ENCODE peak calls at places on chromosome 18, in eight cellular contexts. P, T, U, Q, D, V, F and G are unnamed samples.

GRCh38 chr18:67621025-67621713 is 104.6 kb upstream of the DSEL start:
- DNase-seq in Q (no peak), P (no peak), F (no peak), T (no peak), D (no peak), U (no peak), V (no peak), G (no peak)

GRCh38 chr18:72941001-72941400 is 73.2 kb upstream of the NETO1 start:
- DNase-seq in Q (no peak), D (no peak), F (no peak), T (no peak), U (no peak), P (no peak), V (no peak), G (no peak)

GRCh38 chr18:32333781-32334180 is 136.9 kb downstream of the GAREM1 start:
- DNase-seq in D (no peak), P (no peak), U (no peak), V (no peak), Q (no peak), T (no peak), F (no peak), G (no peak)

GRCh38 chr18:28189400-28190239 is 12.7 kb upstream of the CDH2 start:
- DNase-seq in U (peak), V (peak), F (no peak), P (no peak), D (peak), Q (no peak), T (no peak), G (peak)

GRCh38 chr18:33761363-33761762 is 183.3 kb downstream of the ASXL3 start:
- DNase-seq in T (no peak), V (peak), F (no peak), P (no peak), Q (no peak), D (peak), U (peak), G (peak)

GRCh38 chr18:21513292-21513691 is 87.2 kb downstream of the ESCO1 start:
- DNase-seq in F (no peak), V (no peak), U (peak), P (no peak), T (no peak), Q (no peak), D (no peak), G (no peak)

GRCh38 chr18:35592298-35592697 is 10.8 kb downstream of the GALNT1 start:
- DNase-seq in Q (no peak), U (no peak), T (no peak), V (no peak), F (no peak), P (no peak), D (no peak), G (no peak)

GRCh38 chr18:805755-806110 is 6.3 kb downstream of the YES1 start:
- DNase-seq in F (no peak), D (no peak), P (no peak), V (no peak), U (no peak), T (no peak), Q (no peak), G (no peak)

GRCh38 chr18:14978962-14979535 is 231.1 kb downstream of the ANKRD30B start:
- DNase-seq in Q (no peak), T (no peak), V (no peak), D (peak), F (no peak), U (no peak), P (no peak), G (no peak)

GRCh38 chr18:1014496-1014895 is 109.8 kb downstream of the ADCYAP1 start:
- DNase-seq in D (no peak), V (no peak), Q (no peak), T (no peak), F (no peak), P (no peak), U (no peak), G (no peak)

GRCh38 chr18:35139517-35139916 is 98.3 kb downstream of the MAPRE2 start:
- DNase-seq in P (no peak), T (no peak), U (no peak), Q (no peak), F (no peak), V (no peak), D (no peak), G (no peak)

GRCh38 chr18:55503167-55503820 is 84.7 kb downstream of the TCF4 start:
- DNase-seq in Q (no peak), F (no peak), D (no peak), U (peak), V (no peak), T (no peak), P (no peak), G (no peak)

GRCh38 chr18:66271927-66272326 is 332.0 kb downstream of the CDH19 start:
- DNase-seq in P (no peak), U (no peak), F (no peak), Q (no peak), D (no peak), T (no peak), V (no peak), G (no peak)

GRCh38 chr18:79366177-79367094 is 29.3 kb upstream of the NFATC1 start:
- DNase-seq in D (no peak), F (no peak), T (no peak), U (peak), Q (no peak), V (no peak), P (no peak), G (no peak)

GRCh38 chr18:46261799-46262198 is 157.6 kb downstream of the HAUS1 start:
- DNase-seq in T (no peak), V (no peak), U (peak), Q (no peak), F (no peak), D (no peak), P (no peak), G (no peak)

GRCh38 chr18:26538524-26538923 is 9.8 kb downstream of the KCTD1 start:
- DNase-seq in Q (no peak), P (no peak), T (no peak), D (no peak), V (no peak), F (no peak), U (no peak), G (no peak)

GRCh38 chr18:74944676-74945075 is 264.3 kb downstream of the PTGR3 start:
- DNase-seq in F (no peak), U (peak), D (no peak), T (no peak), V (no peak), P (no peak), Q (no peak), G (no peak)

GRCh38 chr18:39105095-39105494 is 1539.5 kb upstream of the CELF4 start:
- DNase-seq in T (no peak), V (no peak), U (no peak), Q (no peak), P (no peak), D (no peak), F (no peak), G (no peak)

GRCh38 chr18:31486165-31486564 is 11.8 kb upstream of the DSG2 start:
- DNase-seq in D (no peak), T (no peak), F (no peak), V (no peak), U (no peak), Q (no peak), P (no peak), G (no peak)

GRCh38 chr18:33871363-33872025 is 293.5 kb downstream of the ASXL3 start:
- DNase-seq in P (no peak), Q (no peak), D (no peak), U (no peak), F (no peak), T (no peak), V (no peak), G (no peak)

GRCh38 chr18:60984496-60984895 is 348.7 kb upstream of the CDH20 start:
- DNase-seq in T (no peak), V (no peak), U (peak), D (no peak), F (no peak), P (no peak), Q (no peak), G (no peak)

GRCh38 chr18:6682437-6683111 is 46.9 kb upstream of the ARHGAP28 start:
- DNase-seq in F (no peak), Q (peak), U (peak), V (peak), P (no peak), D (no peak), T (no peak), G (no peak)

GRCh38 chr18:76558881-76559667 is 64.0 kb upstream of the ZNF516 start:
- DNase-seq in P (no peak), U (peak), Q (no peak), F (no peak), V (no peak), T (no peak), D (no peak), G (no peak)

GRCh38 chr18:2082676-2083075 is 488.6 kb downstream of the METTL4 start:
- DNase-seq in V (no peak), F (no peak), P (no peak), Q (no peak), D (no peak), U (no peak), T (no peak), G (no peak)

GRCh38 chr18:79309572-79310278 is 86.0 kb upstream of the NFATC1 start:
- DNase-seq in P (no peak), F (no peak), U (no peak), V (no peak), D (no peak), Q (no peak), T (no peak), G (no peak)

GRCh38 chr18:58960946-58961722 is 96.5 kb downstream of the ZNF532 start:
- DNase-seq in Q (no peak), V (no peak), P (no peak), T (no peak), U (no peak), F (no peak), D (no peak), G (no peak)

GRCh38 chr18:55672574-55673361 is 84.8 kb upstream of the TCF4 start:
- DNase-seq in T (no peak), D (no peak), F (no peak), P (no peak), U (no peak), Q (no peak), V (no peak), G (no peak)

GRCh38 chr18:7940976-7941375 is 373.9 kb downstream of the PTPRM start:
- DNase-seq in U (no peak), V (no peak), Q (no peak), P (no peak), D (no peak), F (no peak), T (no peak), G (no peak)

GRCh38 chr18:70376914-70377258 is 88.0 kb downstream of the SOCS6 start:
- DNase-seq in Q (no peak), D (no peak), U (no peak), T (no peak), F (no peak), V (no peak), P (no peak), G (no peak)
- TF ChIP-seq POLR2A in Q (no peak), D (no peak), U (no peak), T (no peak), F (no peak), V (no peak), P (no peak), G (no peak)

GRCh38 chr18:54357660-54358494 is at the start of the genes C18orf54 and STARD6:
- DNase-seq in V (peak), T (peak), Q (peak), D (peak), P (peak), F (peak), U (peak), G (peak)
- TF ChIP-seq POLR2A in V (no peak), T (peak), Q (no peak), D (peak), P (peak), F (peak), U (peak), G (peak)

GRCh38 chr18:48951448-48952286 is 902 bp upstream of the SMAD7 start:
- DNase-seq in U (peak), T (peak), V (peak), D (peak), Q (peak), P (peak), F (peak), G (peak)
- TF ChIP-seq POLR2A in U (peak), T (no peak), V (no peak), D (peak), Q (peak), P (peak), F (peak), G (no peak)

GRCh38 chr18:49021433-49022129 is 70.8 kb upstream of the SMAD7 start:
- DNase-seq in V (peak), Q (no peak), F (no peak), U (peak), D (peak), T (no peak), P (no peak), G (peak)
- TF ChIP-seq POLR2A in V (no peak), Q (no peak), F (no peak), U (no peak), D (no peak), T (no peak), P (no peak), G (no peak)

GRCh38 chr18:13216092-13216582 is 2.4 kb upstream of the LDLRAD4 start:
- DNase-seq in D (peak), F (no peak), V (peak), U (peak), Q (peak), T (no peak), P (no peak), G (peak)
- TF ChIP-seq POLR2A in D (no peak), F (no peak), V (no peak), U (no peak), Q (no peak), T (no peak), P (no peak), G (no peak)

GRCh38 chr18:23365602-23366001 is 87.5 kb upstream of the RIOK3 start:
- DNase-seq in U (peak), F (no peak), Q (no peak), T (no peak), V (no peak), D (no peak), P (no peak), G (no peak)
- TF ChIP-seq POLR2A in U (no peak), F (no peak), Q (no peak), T (no peak), V (no peak), D (no peak), P (no peak), G (no peak)

GRCh38 chr18:12990662-12990976 is 543 bp upstream of the CEP192 start:
- DNase-seq in D (no peak), F (no peak), Q (no peak), P (no peak), T (no peak), V (no peak), U (no peak), G (no peak)

GRCh38 chr18:12991839-12992216 is 666 bp downstream of the CEP192 start:
- DNase-seq in U (no peak), V (no peak), D (no peak), Q (no peak), T (no peak), P (no peak), F (no peak), G (no peak)

GRCh38 chr18:12990128-12990485 is 1.1 kb upstream of the CEP192 start:
- DNase-seq in U (no peak), D (no peak), Q (no peak), V (no peak), F (no peak), T (no peak), P (no peak), G (peak)

GRCh38 chr18:12989397-12990127 is 1.6 kb upstream of the CEP192 start:
- DNase-seq in T (no peak), F (no peak), D (no peak), Q (no peak), P (no peak), U (no peak), V (no peak), G (no peak)

GRCh38 chr18:12990977-12991838 is at the start of gene CEP192:
- DNase-seq in D (peak), Q (peak), T (peak), P (peak), U (peak), V (peak), F (peak), G (peak)
- TF ChIP-seq POLR2A in D (peak), Q (peak), T (peak), P (peak), U (peak), V (no peak), F (peak), G (peak)

GRCh38 chr18:22560283-22560627 is 142.5 kb upstream of the CTAGE1 start:
- DNase-seq in P (no peak), U (no peak), D (no peak), F (no peak), Q (no peak), V (no peak), T (no peak), G (no peak)

GRCh38 chr18:22557160-22557941 is 139.6 kb upstream of the CTAGE1 start:
- DNase-seq in V (no peak), U (no peak), F (no peak), Q (no peak), P (no peak), T (no peak), D (no peak), G (no peak)

GRCh38 chr18:22558945-22559385 is 141.2 kb upstream of the CTAGE1 start:
- DNase-seq in V (peak), F (no peak), P (no peak), T (no peak), U (peak), D (peak), Q (peak), G (no peak)

GRCh38 chr18:22560797-22561196 is 143.1 kb upstream of the CTAGE1 start:
- DNase-seq in D (no peak), F (no peak), U (no peak), V (no peak), P (no peak), T (no peak), Q (no peak), G (no peak)

GRCh38 chr18:22559414-22560282 is 141.9 kb upstream of the CTAGE1 start:
- DNase-seq in P (no peak), F (peak), Q (peak), T (no peak), V (peak), U (peak), D (peak), G (no peak)
- TF ChIP-seq POLR2A in P (no peak), F (no peak), Q (no peak), T (no peak), V (no peak), U (peak), D (peak), G (no peak)

GRCh38 chr18:23237524-23238151 is 102.4 kb downstream of the CABLES1 start:
- DNase-seq in U (peak), Q (peak), T (no peak), P (no peak), D (peak), V (peak), F (peak), G (no peak)
- TF ChIP-seq POLR2A in U (no peak), Q (no peak), T (no peak), P (no peak), D (no peak), V (no peak), F (no peak), G (no peak)